ENCODE peak calls at places on chromosomes 3 and 15, in nine cellular contexts. U, Y, O, Z, W, D, Q, I and J are unnamed samples.

GRCh38 chr15:95227235-95227634 is 995.9 kb downstream of the MCTP2 start:
- DNase-seq in I (no peak), Z (no peak), Q (no peak), W (no peak), D (no peak), O (no peak), U (no peak), Y (no peak), J (no peak)

GRCh38 chr3:126266291-126266840 is 86.0 kb upstream of the ALDH1L1 start:
- DNase-seq in Y (peak), Q (no peak), D (peak), W (peak), Z (peak), I (no peak), U (no peak), O (no peak), J (no peak)

GRCh38 chr3:12479919-12480425 is 4.3 kb upstream of the TSEN2 start:
- DNase-seq in W (peak), Y (peak), O (no peak), U (peak), Q (no peak), I (peak), Z (peak), D (no peak), J (no peak)

GRCh38 chr3:40465111-40465407 is 7.9 kb downstream of the RPL14 start:
- DNase-seq in Z (no peak), Y (no peak), U (no peak), O (no peak), W (no peak), D (no peak), I (no peak), Q (no peak), J (no peak)

GRCh38 chr3:171356251-171356650 is 104.0 kb downstream of the TNIK start:
- DNase-seq in I (no peak), U (no peak), Z (no peak), Y (no peak), W (no peak), D (no peak), Q (no peak), O (no peak), J (no peak)

GRCh38 chr15:55743615-55743978 is 645 bp upstream of the PRTG start:
- DNase-seq in U (no peak), I (no peak), Z (no peak), D (no peak), O (no peak), W (no peak), Q (no peak), Y (no peak), J (no peak)

GRCh38 chr3:69299344-69299743 is 86.5 kb downstream of the FRMD4B start:
- DNase-seq in W (no peak), I (no peak), Q (no peak), D (no peak), O (no peak), U (no peak), Z (no peak), Y (no peak), J (no peak)

GRCh38 chr3:13266651-13267347 is 153.3 kb downstream of the NUP210 start:
- DNase-seq in U (no peak), Q (no peak), D (no peak), I (no peak), Z (no peak), Y (no peak), O (no peak), W (no peak), J (no peak)

GRCh38 chr15:39397883-39398282 is 183.0 kb upstream of the THBS1 start:
- DNase-seq in W (no peak), Q (no peak), D (no peak), I (no peak), Z (no peak), U (no peak), O (no peak), Y (no peak), J (no peak)

GRCh38 chr3:125150525-125151436 is 61.8 kb downstream of the SLC12A8 start:
- DNase-seq in Y (no peak), Z (peak), D (no peak), U (peak), W (no peak), I (peak), O (peak), Q (no peak), J (no peak)

GRCh38 chr3:153852355-153852754 is 268.8 kb upstream of the ARHGEF26 start:
- DNase-seq in I (no peak), Z (no peak), Y (no peak), O (no peak), W (no peak), Q (no peak), D (no peak), U (no peak), J (no peak)

GRCh38 chr15:80120636-80121035 is 32.2 kb upstream of the FAH start:
- DNase-seq in Z (no peak), D (no peak), U (no peak), O (no peak), Q (no peak), W (no peak), Y (no peak), I (no peak), J (no peak)

GRCh38 chr15:41512512-41513281 is 930 bp downstream of the LTK start:
- DNase-seq in D (no peak), Z (no peak), W (peak), O (no peak), U (no peak), Q (no peak), I (no peak), Y (no peak), J (no peak)

GRCh38 chr15:77418341-77419049 is 1.4 kb downstream of the PEAK1 start:
- DNase-seq in Z (peak), U (no peak), Q (no peak), D (no peak), O (no peak), Y (peak), I (peak), W (no peak), J (no peak)

GRCh38 chr15:83510001-83510400 is 62.9 kb downstream of the SH3GL3 start:
- DNase-seq in D (no peak), I (no peak), W (no peak), O (no peak), Q (no peak), U (no peak), Z (no peak), Y (no peak), J (no peak)

GRCh38 chr15:24269166-24269571 is 406.4 kb upstream of the NPAP1 start:
- DNase-seq in U (no peak), Q (no peak), I (no peak), W (no peak), O (no peak), Y (no peak), Z (no peak), D (no peak), J (no peak)

GRCh38 chr15:75786564-75786925 is 56.7 kb upstream of the UBE2Q2 start:
- DNase-seq in I (no peak), D (no peak), Q (no peak), Z (no peak), O (no peak), Y (no peak), U (no peak), W (no peak), J (peak)